ENCODE peak calls at places on chromosomes 3 and 15, in eight cellular contexts. D is GM23338, G is PC-3, N is neural progenitor cell, Q is MM.1S, S is SK-N-SH, X is HCT116, B is hepatocyte. Z is an unnamed sample.

GRCh38 chr3:15646924-15647511 is 45.5 kb downstream of the BTD start:
- DNase-seq in D (no peak), G (peak), N (no peak), Q (peak), S (no peak), X (peak), B (peak), Z (no peak)

GRCh38 chr3:16301490-16301889 is 36.5 kb downstream of the OXNAD1 start:
- DNase-seq in D (peak), G (no peak), N (peak), Q (no peak), S (no peak), X (no peak), B (no peak), Z (no peak)

GRCh38 chr3:62703423-62704167 is 171.6 kb downstream of the CADPS start:
- DNase-seq in D (no peak), G (no peak), N (no peak), Q (no peak), S (no peak), X (no peak), B (no peak), Z (no peak)

GRCh38 chr15:40291088-40291574 is 8.3 kb upstream of the ANKRD63 start:
- DNase-seq in D (peak), G (peak), N (peak), Q (no peak), S (peak), X (no peak), B (peak), Z (no peak)

GRCh38 chr3:108088146-108088545 is 2.7 kb downstream of the CD47 start:
- DNase-seq in D (no peak), G (peak), N (no peak), Q (no peak), S (no peak), X (no peak), B (no peak), Z (peak)

GRCh38 chr15:39979606-39980005 is 45.7 kb downstream of the EIF2AK4 start:
- DNase-seq in D (no peak), G (no peak), N (no peak), Q (peak), S (no peak), X (no peak), B (no peak), Z (no peak)

GRCh38 chr3:20563236-20563635 is 377.2 kb upstream of the SGO1 start:
- DNase-seq in D (no peak), G (no peak), N (no peak), Q (no peak), S (no peak), X (no peak), B (no peak), Z (no peak)

GRCh38 chr3:131174752-131175151 is 148.1 kb downstream of the NEK11 start:
- DNase-seq in D (no peak), G (peak), N (no peak), Q (peak), S (no peak), X (no peak), B (no peak), Z (peak)

GRCh38 chr15:74540135-74540760 is 772 bp upstream of the ARID3B start:
- DNase-seq in D (peak), G (peak), N (peak), Q (peak), S (peak), X (no peak), B (no peak), Z (peak)

GRCh38 chr3:37607604-37608003 is 254.1 kb upstream of the CTDSPL start:
- DNase-seq in D (no peak), G (no peak), N (no peak), Q (no peak), S (no peak), X (no peak), B (no peak), Z (no peak)
- TF ChIP-seq EZH2phosphoT487 in D (no peak), G (no peak), N (no peak), Q (no peak), S (no peak), X (no peak), B (no peak), Z (no peak)

GRCh38 chr3:120280566-120280965 is 4.5 kb downstream of the GPR156 start:
- DNase-seq in D (no peak), G (no peak), N (no peak), Q (no peak), S (no peak), X (no peak), B (no peak), Z (no peak)
- H2AFZ ChIP-seq in D (no peak), G (no peak), N (no peak), Q (no peak), S (no peak), X (no peak), B (no peak), Z (no peak)

GRCh38 chr3:173410836-173411235 is 13.3 kb downstream of the NLGN1 start:
- DNase-seq in D (no peak), G (no peak), N (peak), Q (no peak), S (no peak), X (no peak), B (no peak), Z (no peak)

GRCh38 chr3:173411288-173412064 is 13.9 kb downstream of the NLGN1 start:
- DNase-seq in D (peak), G (peak), N (no peak), Q (peak), S (peak), X (peak), B (peak), Z (peak)
- TF ChIP-seq CTCF in D (peak), G (peak), N (peak), Q (peak), S (peak), X (peak), B (peak), Z (peak)

DNA sequence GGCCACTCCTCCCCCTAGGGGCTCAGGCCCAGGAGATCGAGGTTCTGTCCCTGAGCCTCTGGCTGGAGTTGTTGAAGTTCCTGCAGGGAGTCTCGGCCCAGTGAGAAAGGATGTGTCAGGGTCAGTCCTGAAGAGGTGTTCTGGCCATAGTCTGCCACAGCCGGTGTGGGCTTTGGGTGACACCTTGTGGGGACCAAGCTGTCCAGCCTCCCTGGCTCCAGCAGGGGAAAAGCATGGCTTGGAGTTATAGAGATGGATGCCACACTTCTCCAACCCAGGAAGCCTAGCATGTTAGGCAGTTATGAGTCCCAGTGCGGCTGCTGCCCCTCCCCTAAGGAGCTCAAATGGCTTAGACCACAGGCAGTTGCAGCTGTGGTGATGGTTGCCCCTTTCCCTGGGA is 945.6 kb upstream of the GBE1 start:
- DNase-seq in D (peak), G (peak), N (peak), Q (no peak), S (no peak), X (no peak), B (peak), Z (no peak)
- TF ChIP-seq EZH2phosphoT487 in D (no peak), G (no peak), N (no peak), Q (no peak), S (no peak), X (no peak), B (no peak), Z (no peak)

DNA sequence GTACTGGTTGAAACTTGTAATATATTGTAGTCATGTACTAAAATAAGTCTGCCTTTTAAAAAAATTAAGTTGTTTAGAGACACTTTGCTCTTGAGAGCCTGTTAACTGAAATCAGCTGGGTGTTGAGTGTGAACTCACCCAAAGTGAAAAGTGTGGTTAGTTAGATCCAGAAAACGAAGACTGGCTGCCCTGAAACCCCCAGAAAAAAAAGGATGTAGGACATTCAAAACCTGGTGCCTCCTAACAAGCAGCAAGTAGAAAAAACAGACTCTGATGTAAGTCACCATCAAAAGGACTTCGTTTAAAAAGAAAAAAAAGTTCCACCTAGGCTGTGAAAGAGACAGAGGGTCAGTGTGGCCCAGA is 40.8 kb downstream of the UMPS start:
- DNase-seq in D (no peak), G (no peak), N (no peak), Q (peak), S (no peak), X (no peak), B (no peak), Z (no peak)
- H2AFZ ChIP-seq in D (no peak), G (no peak), N (no peak), Q (no peak), S (no peak), X (no peak), B (no peak), Z (no peak)

GRCh38 chr15:64381000-64381751 is at the start of gene PCLAF:
- DNase-seq in D (peak), G (peak), N (peak), Q (peak), S (peak), X (peak), B (peak), Z (peak)
- TF ChIP-seq CTCF in D (no peak), G (no peak), N (peak), Q (no peak), S (no peak), X (no peak), B (no peak), Z (no peak)

DNA sequence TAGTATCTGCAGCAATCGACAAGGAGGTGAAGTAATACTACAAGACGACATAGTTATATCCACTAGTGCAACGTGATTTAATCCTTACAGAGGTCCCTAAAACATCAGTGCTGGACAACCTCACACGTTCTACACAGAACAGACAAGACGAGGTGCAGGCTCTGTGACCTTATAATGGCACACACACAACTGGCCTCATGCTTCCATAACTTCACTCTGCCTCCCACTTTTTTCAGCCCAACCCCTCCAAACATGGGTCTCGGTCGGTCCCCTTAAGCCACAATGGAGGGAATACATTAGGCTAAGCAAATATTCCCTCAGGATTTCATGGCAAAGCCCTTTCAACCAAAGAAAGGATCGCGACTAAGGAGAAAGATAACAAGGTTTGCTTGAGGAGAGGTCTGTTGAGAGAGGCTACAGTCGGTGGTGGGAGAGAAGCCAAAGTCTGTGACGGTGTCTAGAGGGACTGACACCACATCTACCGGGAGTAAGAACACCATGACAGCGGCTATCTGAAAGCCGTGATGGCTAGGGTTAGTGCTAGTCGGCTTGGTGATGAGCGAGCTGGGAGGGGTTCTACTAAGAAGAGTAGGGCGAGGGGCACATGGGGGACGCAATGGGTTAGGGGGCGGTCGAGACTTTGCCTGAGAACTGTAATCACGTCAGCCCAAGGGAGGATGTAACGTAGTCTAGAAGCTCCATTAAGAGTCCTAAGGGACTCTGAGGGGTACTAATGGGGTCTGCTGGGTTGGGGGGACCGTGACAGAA is 1.1 kb downstream of the MYO9A start:
- DNase-seq in D (peak), G (peak), N (peak), Q (no peak), S (no peak), X (no peak), B (peak), Z (peak)
- TF ChIP-seq EZH2phosphoT487 in D (no peak), G (no peak), N (no peak), Q (no peak), S (no peak), X (no peak), B (no peak), Z (no peak)

GRCh38 chr3:178446054-178446453 is 90.2 kb upstream of the KCNMB2 start:
- DNase-seq in D (no peak), G (no peak), N (no peak), Q (no peak), S (no peak), X (no peak), B (no peak), Z (no peak)

GRCh38 chr3:178445139-178445538 is 91.1 kb upstream of the KCNMB2 start:
- DNase-seq in D (no peak), G (no peak), N (no peak), Q (no peak), S (no peak), X (no peak), B (no peak), Z (no peak)

GRCh38 chr3:178439504-178439903 is 96.7 kb upstream of the KCNMB2 start:
- DNase-seq in D (peak), G (peak), N (peak), Q (no peak), S (no peak), X (no peak), B (peak), Z (no peak)

GRCh38 chr3:178443634-178444033 is 92.6 kb upstream of the KCNMB2 start:
- DNase-seq in D (no peak), G (peak), N (no peak), Q (peak), S (no peak), X (no peak), B (no peak), Z (no peak)

GRCh38 chr3:178444416-178444815 is 91.8 kb upstream of the KCNMB2 start:
- DNase-seq in D (no peak), G (no peak), N (no peak), Q (no peak), S (no peak), X (no peak), B (no peak), Z (no peak)
- H2AFZ ChIP-seq in D (no peak), G (no peak), N (no peak), Q (no peak), S (no peak), X (no peak), B (no peak), Z (no peak)